ENCODE peak calls at places on chromosomes 3 and 15, in four cellular contexts. One of them, this sample, is unnamed.

GRCh38 chr3:60610441-60611112 is 640.7 kb downstream of the FHIT start:
- DNase-seq in K562: no peak
- DNase-seq in HepG2: no peak
- DNase-seq in GM12878: no peak
- DNase-seq in this sample: no peak

GRCh38 chr3:58010562-58010961 is 2.3 kb downstream of the FLNB start:
- DNase-seq in K562: no peak
- DNase-seq in HepG2: no peak
- DNase-seq in GM12878: no peak
- DNase-seq in this sample: no peak

GRCh38 chr3:56926513-56927282 is 124.9 kb upstream of the ARHGEF3 start:
- DNase-seq in GM12878: no peak
- DNase-seq in HepG2: no peak
- DNase-seq in K562: no peak
- DNase-seq in this sample: no peak

GRCh38 chr3:128487813-128488635 is 5.0 kb downstream of the GATA2 start:
- DNase-seq in K562: peak; percentile 95
- DNase-seq in HepG2: peak; percentile 89
- DNase-seq in GM12878: no peak
- DNase-seq in this sample: peak; percentile 91

GRCh38 chr3:23915537-23916108 is 1.2 kb downstream of the NKIRAS1 start:
- DNase-seq in HepG2: peak; percentile 45
- DNase-seq in GM12878: no peak
- DNase-seq in K562: peak; percentile 37
- DNase-seq in this sample: no peak

GRCh38 chr3:152943645-152944044 is 108.7 kb downstream of the P2RY1 start:
- DNase-seq in GM12878: no peak
- DNase-seq in HepG2: no peak
- DNase-seq in K562: no peak
- DNase-seq in this sample: no peak

GRCh38 chr15:58361291-58361759 is 70.5 kb upstream of the LIPC start:
- DNase-seq in K562: no peak
- DNase-seq in GM12878: no peak
- DNase-seq in HepG2: no peak
- DNase-seq in this sample: no peak

GRCh38 chr3:42719002-42719401 is 16.4 kb upstream of the HHATL start:
- DNase-seq in HepG2: no peak
- DNase-seq in K562: no peak
- DNase-seq in GM12878: no peak
- DNase-seq in this sample: no peak

GRCh38 chr3:12180218-12180617 is 21.5 kb upstream of the TIMP4 start:
- DNase-seq in K562: no peak
- DNase-seq in GM12878: no peak
- DNase-seq in HepG2: no peak
- DNase-seq in this sample: no peak

GRCh38 chr3:127408684-127409420 is 121.0 kb upstream of the PRR20G start:
- DNase-seq in HepG2: no peak
- DNase-seq in GM12878: no peak
- DNase-seq in K562: no peak
- DNase-seq in this sample: peak; percentile 34

GRCh38 chr3:117853923-117854322 is 1144.3 kb downstream of the TUSC7 start:
- DNase-seq in HepG2: no peak
- DNase-seq in K562: no peak
- DNase-seq in GM12878: no peak
- DNase-seq in this sample: no peak

GRCh38 chr3:108103971-108104797 is 13.4 kb upstream of the CD47 start:
- DNase-seq in HepG2: no peak
- DNase-seq in K562: peak; percentile 77
- DNase-seq in GM12878: no peak
- DNase-seq in this sample: no peak

GRCh38 chr3:157531301-157531660 is 28.1 kb upstream of the VEPH1 start:
- DNase-seq in HepG2: no peak
- DNase-seq in GM12878: no peak
- DNase-seq in K562: no peak
- DNase-seq in this sample: no peak

GRCh38 chr3:115217678-115218451 is 70.8 kb upstream of the ZBTB20 start:
- DNase-seq in K562: peak; percentile 8
- DNase-seq in GM12878: no peak
- DNase-seq in HepG2: peak; percentile 32
- DNase-seq in this sample: peak; percentile 20

GRCh38 chr3:155553800-155554199 is 191.1 kb downstream of the PLCH1 start:
- DNase-seq in K562: no peak
- DNase-seq in HepG2: peak; percentile 9
- DNase-seq in GM12878: no peak
- DNase-seq in this sample: no peak

GRCh38 chr3:29144807-29145206 is 136.1 kb upstream of the RBMS3 start:
- DNase-seq in HepG2: no peak
- DNase-seq in K562: no peak
- DNase-seq in GM12878: no peak
- DNase-seq in this sample: no peak

GRCh38 chr15:61084944-61085367 is 144.1 kb downstream of the RORA start:
- DNase-seq in K562: no peak
- DNase-seq in GM12878: no peak
- DNase-seq in HepG2: no peak
- DNase-seq in this sample: no peak

GRCh38 chr3:172614340-172615274 is 91.4 kb upstream of the TNFSF10 start:
- DNase-seq in K562: no peak
- DNase-seq in HepG2: no peak
- DNase-seq in GM12878: no peak
- DNase-seq in this sample: no peak

GRCh38 chr3:73868688-73869315 is 244.1 kb upstream of the PDZRN3 start:
- DNase-seq in K562: peak; percentile 2
- DNase-seq in GM12878: no peak
- DNase-seq in HepG2: peak; percentile 12
- DNase-seq in this sample: peak; percentile 35

GRCh38 chr3:30161370-30161769 is 445.0 kb upstream of the TGFBR2 start:
- DNase-seq in GM12878: no peak
- DNase-seq in K562: no peak
- DNase-seq in HepG2: no peak
- DNase-seq in this sample: no peak

GRCh38 chr3:177642042-177642441 is 444.8 kb upstream of the TBL1XR1 start:
- DNase-seq in GM12878: no peak
- DNase-seq in K562: no peak
- DNase-seq in HepG2: no peak
- DNase-seq in this sample: no peak

GRCh38 chr3:174495928-174496327 is 363.2 kb upstream of the NAALADL2 start:
- DNase-seq in HepG2: no peak
- DNase-seq in K562: no peak
- DNase-seq in GM12878: no peak
- DNase-seq in this sample: no peak

GRCh38 chr3:160667452-160667851 is 9.5 kb upstream of the ARL14 start:
- DNase-seq in GM12878: no peak
- DNase-seq in K562: no peak
- DNase-seq in HepG2: no peak
- DNase-seq in this sample: no peak

GRCh38 chr15:64623347-64624024 is 151.9 kb downstream of the RBPMS2 start:
- DNase-seq in GM12878: peak; percentile 54
- DNase-seq in K562: no peak
- DNase-seq in HepG2: no peak
- DNase-seq in this sample: no peak
- TF ChIP-seq NR2C2 in GM12878: no peak
- TF ChIP-seq NR2C2 in K562: no peak
- TF ChIP-seq NR2C2 in HepG2: no peak
- TF ChIP-seq NR2C2 in this sample: no peak

GRCh38 chr15:83483612-83484011 is 36.5 kb downstream of the SH3GL3 start:
- DNase-seq in K562: no peak
- DNase-seq in HepG2: no peak
- DNase-seq in GM12878: no peak
- DNase-seq in this sample: no peak
- TF ChIP-seq SP1 in K562: no peak
- TF ChIP-seq SP1 in HepG2: no peak
- TF ChIP-seq SP1 in GM12878: no peak
- TF ChIP-seq SP1 in this sample: no peak

DNA sequence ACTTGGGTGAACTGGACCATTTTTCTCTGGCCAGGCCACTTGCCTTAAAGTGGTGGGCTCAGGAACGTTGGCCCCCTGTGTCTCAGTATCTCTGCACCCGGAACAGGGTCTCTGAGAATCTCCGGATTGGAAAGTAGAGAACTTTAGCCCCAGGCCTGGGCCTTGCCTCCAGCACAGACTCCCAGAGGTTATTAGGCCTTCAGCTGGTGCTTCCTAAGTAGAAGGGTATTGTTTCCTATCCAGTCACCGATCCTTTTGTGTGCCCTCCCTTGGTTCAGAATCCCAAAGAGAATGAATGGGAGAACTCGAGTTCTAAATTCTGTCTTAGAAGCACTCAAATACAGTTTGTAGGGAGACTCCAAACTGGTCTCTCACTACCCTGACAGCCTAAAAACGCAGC is 48.2 kb upstream of the SLC4A7 start:
- DNase-seq in GM12878: no peak
- DNase-seq in K562: no peak
- DNase-seq in HepG2: no peak
- DNase-seq in this sample: no peak
- TF ChIP-seq NR2C2 in GM12878: no peak
- TF ChIP-seq NR2C2 in K562: no peak
- TF ChIP-seq NR2C2 in HepG2: no peak
- TF ChIP-seq NR2C2 in this sample: no peak

DNA sequence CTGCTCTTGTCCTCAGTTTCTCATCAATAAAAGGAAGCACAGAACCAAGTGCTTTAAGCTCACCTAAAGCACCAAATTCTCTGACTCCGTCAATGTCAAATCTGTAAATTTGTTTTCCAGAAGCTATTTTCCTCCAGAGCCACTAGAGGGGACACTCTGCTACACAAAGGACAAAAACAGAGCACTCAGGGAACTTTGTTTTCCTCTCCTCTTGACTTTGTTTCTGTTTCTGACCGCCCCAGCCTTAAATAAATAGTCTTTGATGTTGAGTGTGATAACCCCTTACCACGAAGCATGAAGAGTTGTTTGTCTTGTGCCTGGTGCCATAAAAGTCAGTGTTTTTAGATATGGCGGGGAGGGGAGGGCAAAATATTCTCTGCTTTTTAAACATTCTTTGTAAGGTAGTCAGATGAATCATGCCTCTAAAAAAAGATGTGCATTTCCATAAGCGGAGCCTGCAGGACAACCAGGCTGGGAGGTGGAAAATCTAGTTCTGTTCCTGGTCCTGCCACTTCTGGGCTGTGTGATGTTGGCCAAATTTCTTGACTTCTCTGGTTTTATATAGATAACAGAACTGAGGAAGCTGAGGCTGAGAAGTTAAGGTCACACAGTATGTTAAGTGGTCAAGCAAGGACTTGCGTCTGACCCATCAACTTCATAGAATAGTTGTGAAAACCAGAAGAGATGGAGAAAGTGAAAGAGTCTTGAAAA is 7.3 kb upstream of the ZBTB38 start:
- DNase-seq in HepG2: peak; percentile 98
- DNase-seq in K562: peak; percentile 71
- DNase-seq in GM12878: no peak
- DNase-seq in this sample: no peak
- TF ChIP-seq SP1 in HepG2: no peak
- TF ChIP-seq SP1 in K562: no peak
- TF ChIP-seq SP1 in GM12878: no peak
- TF ChIP-seq SP1 in this sample: no peak

DNA sequence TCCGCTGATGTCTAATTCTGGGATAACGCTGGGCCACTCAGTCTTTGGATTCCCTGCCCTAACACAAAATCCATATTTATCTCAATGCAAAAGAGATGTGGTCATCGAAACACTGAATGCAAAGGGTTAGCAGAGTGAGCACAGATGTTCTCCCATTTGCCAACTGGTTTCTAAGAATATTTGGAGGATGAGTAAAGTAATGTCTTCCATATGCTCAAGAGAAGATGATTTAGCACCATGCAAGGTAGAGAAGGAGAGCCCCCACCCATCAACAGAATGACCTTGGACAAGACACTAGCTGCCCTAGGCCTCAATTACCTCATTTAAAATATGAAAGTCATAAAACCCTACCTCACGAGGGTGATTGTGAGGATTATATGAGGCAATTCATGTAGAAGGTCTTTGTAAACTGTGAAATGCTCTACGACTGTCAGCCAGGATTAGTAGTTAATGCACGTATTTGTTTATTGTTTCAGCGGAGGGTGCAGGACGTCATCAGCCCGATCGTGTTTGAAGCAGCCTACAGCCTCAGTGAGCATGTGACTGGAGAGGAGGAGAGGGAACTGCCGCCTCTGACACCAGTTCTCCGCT is 232.9 kb upstream of the CTDSPL start:
- DNase-seq in K562: no peak
- DNase-seq in HepG2: no peak
- DNase-seq in GM12878: no peak
- DNase-seq in this sample: no peak
- TF ChIP-seq NR2C2 in K562: no peak
- TF ChIP-seq NR2C2 in HepG2: no peak
- TF ChIP-seq NR2C2 in GM12878: no peak
- TF ChIP-seq NR2C2 in this sample: no peak

GRCh38 chr15:92109485-92109884 is 256.0 kb downstream of the SLCO3A1 start:
- DNase-seq in GM12878: no peak
- DNase-seq in HepG2: no peak
- DNase-seq in K562: no peak
- DNase-seq in this sample: no peak

GRCh38 chr15:92106691-92107090 is 253.2 kb downstream of the SLCO3A1 start:
- DNase-seq in HepG2: no peak
- DNase-seq in K562: no peak
- DNase-seq in GM12878: no peak
- DNase-seq in this sample: no peak

GRCh38 chr15:92101706-92102434 is 248.4 kb downstream of the SLCO3A1 start:
- DNase-seq in HepG2: no peak
- DNase-seq in GM12878: peak; percentile 28
- DNase-seq in K562: no peak
- DNase-seq in this sample: no peak

GRCh38 chr15:92104069-92104468 is 250.6 kb downstream of the SLCO3A1 start:
- DNase-seq in K562: no peak
- DNase-seq in HepG2: no peak
- DNase-seq in GM12878: no peak
- DNase-seq in this sample: no peak

DNA sequence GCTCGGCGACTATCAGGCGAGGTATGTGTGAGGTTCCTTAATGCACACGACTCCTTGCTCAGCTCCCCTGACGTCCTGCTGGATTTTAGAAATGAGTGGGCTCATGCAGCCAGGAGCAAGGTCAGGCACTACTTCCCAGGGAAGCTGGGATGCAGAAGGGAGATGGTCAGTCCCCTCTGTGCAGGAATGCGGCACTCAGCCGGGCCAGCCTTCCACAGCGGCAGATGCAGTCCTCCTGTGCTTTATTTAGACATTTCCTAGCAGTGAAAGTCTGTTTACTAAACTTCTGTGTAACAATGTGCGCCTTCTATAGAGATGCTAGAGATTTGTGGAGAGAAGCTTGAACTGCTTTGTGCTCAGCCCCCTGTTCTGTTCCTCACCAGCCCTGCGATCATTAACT is 252.1 kb downstream of the SLCO3A1 start:
- DNase-seq in HepG2: no peak
- DNase-seq in K562: no peak
- DNase-seq in GM12878: no peak
- DNase-seq in this sample: no peak
- TF ChIP-seq SP1 in HepG2: no peak
- TF ChIP-seq SP1 in K562: no peak
- TF ChIP-seq SP1 in GM12878: no peak
- TF ChIP-seq SP1 in this sample: no peak